ENCODE peak calls at places on chromosome 10, in nine cellular contexts. P, H, Q, V, L, T, W, Z and K are unnamed samples.

GRCh38 chr10:112658465-112658864 is 211.4 kb downstream of the VTI1A start:
- DNase-seq in P (no peak), H (no peak), Q (no peak), V (peak), L (no peak), T (no peak), W (no peak), Z (no peak), K (no peak)

GRCh38 chr10:88477343-88478085 is 105.6 kb downstream of the RNLS start:
- DNase-seq in P (no peak), H (peak), Q (no peak), V (peak), L (no peak), T (no peak), W (no peak), Z (peak), K (peak)

GRCh38 chr10:108112218-108112617 is 947.7 kb upstream of the SORCS1 start:
- DNase-seq in P (no peak), H (no peak), Q (no peak), V (peak), L (no peak), T (no peak), W (no peak), Z (no peak), K (no peak)

GRCh38 chr10:997266-998022 is 9.2 kb downstream of the GTPBP4 start:
- DNase-seq in P (no peak), H (no peak), Q (no peak), V (no peak), L (no peak), T (no peak), W (no peak), Z (no peak), K (no peak)

GRCh38 chr10:110036640-110037039 is 28.9 kb downstream of the ADD3 start:
- DNase-seq in P (no peak), H (no peak), Q (no peak), V (no peak), L (no peak), T (no peak), W (no peak), Z (no peak), K (no peak)

GRCh38 chr10:21125471-21126228 is 228.5 kb upstream of the NEBL start:
- DNase-seq in P (no peak), H (no peak), Q (no peak), V (no peak), L (no peak), T (no peak), W (no peak), Z (no peak), K (no peak)

GRCh38 chr10:129935861-129936140 is 28.3 kb downstream of the EBF3 start:
- DNase-seq in P (no peak), H (no peak), Q (no peak), V (no peak), L (no peak), T (no peak), W (no peak), Z (no peak), K (no peak)

GRCh38 chr10:17910144-17910789 is 41.5 kb upstream of the SLC39A12 start:
- DNase-seq in P (peak), H (peak), Q (peak), V (peak), L (no peak), T (no peak), W (peak), Z (peak), K (no peak)

GRCh38 chr10:87675396-87676376 is 16.0 kb downstream of the PAPSS2 start:
- DNase-seq in P (peak), H (peak), Q (no peak), V (no peak), L (no peak), T (no peak), W (no peak), Z (peak), K (no peak)

GRCh38 chr10:119030421-119031250 is 1.1 kb downstream of the NANOS1 start:
- DNase-seq in P (no peak), H (peak), Q (peak), V (peak), L (peak), T (no peak), W (peak), Z (peak), K (peak)

GRCh38 chr10:44017483-44018145 is 367.3 kb downstream of the CXCL12 start:
- DNase-seq in P (no peak), H (no peak), Q (no peak), V (no peak), L (no peak), T (no peak), W (no peak), Z (no peak), K (no peak)

GRCh38 chr10:7424315-7424714 is 13.5 kb upstream of the SFMBT2 start:
- DNase-seq in P (no peak), H (no peak), Q (no peak), V (no peak), L (no peak), T (no peak), W (no peak), Z (no peak), K (no peak)

GRCh38 chr10:103614511-103615158 is 121.1 kb downstream of the NEURL1 start:
- DNase-seq in P (no peak), H (no peak), Q (no peak), V (no peak), L (no peak), T (no peak), W (no peak), Z (no peak), K (no peak)

GRCh38 chr10:71597821-71598498 is 121.6 kb downstream of the C10orf105 start:
- DNase-seq in P (no peak), H (peak), Q (peak), V (peak), L (no peak), T (no peak), W (no peak), Z (peak), K (peak)

GRCh38 chr10:14926061-14926470 is 27.8 kb downstream of the DCLRE1C start:
- DNase-seq in P (no peak), H (no peak), Q (peak), V (no peak), L (no peak), T (no peak), W (no peak), Z (no peak), K (no peak)

GRCh38 chr10:90133606-90134005 is 432.2 kb downstream of the KIF20B start:
- DNase-seq in P (no peak), H (no peak), Q (no peak), V (no peak), L (no peak), T (no peak), W (no peak), Z (no peak), K (no peak)

GRCh38 chr10:79100761-79101160 is 32.0 kb downstream of the ZMIZ1 start:
- DNase-seq in P (no peak), H (no peak), Q (no peak), V (peak), L (no peak), T (no peak), W (no peak), Z (no peak), K (no peak)

GRCh38 chr10:90813592-90814365 is 44.1 kb downstream of the HTR7 start:
- DNase-seq in P (no peak), H (no peak), Q (no peak), V (no peak), L (no peak), T (no peak), W (no peak), Z (no peak), K (no peak)

GRCh38 chr10:76117949-76118348 is 686.5 kb downstream of the LRMDA start:
- DNase-seq in P (no peak), H (peak), Q (no peak), V (no peak), L (no peak), T (no peak), W (no peak), Z (no peak), K (no peak)